ENCODE peak calls at places on chromosomes 1 and 21, in four cellular contexts. One of them, this sample, is unnamed.

GRCh38 chr1:61268546-61269243 is 186.3 kb downstream of the NFIA start:
- DNase-seq in AG08395: no peak
- DNase-seq in tibial artery: no peak
- DNase-seq in CD4-positive, alpha-beta T cell: no peak
- DNase-seq in this sample: no peak

GRCh38 chr1:231642600-231643332 is 16.2 kb downstream of the DISC1 start:
- DNase-seq in AG08395: no peak
- DNase-seq in tibial artery: no peak
- DNase-seq in CD4-positive, alpha-beta T cell: no peak
- DNase-seq in this sample: no peak

GRCh38 chr1:3746389-3746783 is 5.9 kb upstream of the CCDC27 start:
- DNase-seq in AG08395: no peak
- DNase-seq in CD4-positive, alpha-beta T cell: no peak
- DNase-seq in tibial artery: no peak
- DNase-seq in this sample: no peak

GRCh38 chr1:2014726-2015382 is 4.3 kb upstream of the GABRD start:
- DNase-seq in CD4-positive, alpha-beta T cell: no peak
- DNase-seq in tibial artery: no peak
- DNase-seq in AG08395: no peak
- DNase-seq in this sample: no peak

GRCh38 chr1:8018492-8019228 is 7.4 kb downstream of the ERRFI1 start:
- DNase-seq in CD4-positive, alpha-beta T cell: no peak
- DNase-seq in tibial artery: no peak
- DNase-seq in AG08395: no peak
- DNase-seq in this sample: no peak

GRCh38 chr1:93556291-93556690 is 108.4 kb downstream of the FNBP1L start:
- DNase-seq in AG08395: no peak
- DNase-seq in tibial artery: no peak
- DNase-seq in CD4-positive, alpha-beta T cell: no peak
- DNase-seq in this sample: no peak

GRCh38 chr1:36178479-36179219 is 22.7 kb downstream of the MAP7D1 start:
- DNase-seq in AG08395: no peak
- DNase-seq in CD4-positive, alpha-beta T cell: no peak
- DNase-seq in tibial artery: no peak
- DNase-seq in this sample: no peak

GRCh38 chr1:225602590-225603206 is 50.2 kb downstream of the ENAH start:
- DNase-seq in tibial artery: no peak
- DNase-seq in CD4-positive, alpha-beta T cell: no peak
- DNase-seq in AG08395: no peak
- DNase-seq in this sample: no peak

GRCh38 chr1:44714944-44715571 is 15.9 kb downstream of the RNU5D-1 start:
- DNase-seq in CD4-positive, alpha-beta T cell: peak; percentile 53
- DNase-seq in AG08395: peak; percentile 88
- DNase-seq in tibial artery: peak; percentile 75
- DNase-seq in this sample: peak; percentile 77

GRCh38 chr21:23131177-23131576 is 2133.0 kb downstream of the NCAM2 start:
- DNase-seq in AG08395: no peak
- DNase-seq in tibial artery: no peak
- DNase-seq in CD4-positive, alpha-beta T cell: no peak
- DNase-seq in this sample: no peak

GRCh38 chr1:46749921-46750404 is 31.0 kb upstream of the EFCAB14 start:
- DNase-seq in tibial artery: peak; percentile 73
- DNase-seq in CD4-positive, alpha-beta T cell: no peak
- DNase-seq in AG08395: no peak
- DNase-seq in this sample: no peak

GRCh38 chr1:163307479-163308171 is 14.1 kb upstream of the NUF2 start:
- DNase-seq in AG08395: peak; percentile 70
- DNase-seq in tibial artery: no peak
- DNase-seq in CD4-positive, alpha-beta T cell: no peak
- DNase-seq in this sample: no peak

GRCh38 chr21:45865106-45865835 is 116.3 kb upstream of the COL6A1 start:
- DNase-seq in tibial artery: no peak
- DNase-seq in CD4-positive, alpha-beta T cell: no peak
- DNase-seq in AG08395: peak; percentile 71
- DNase-seq in this sample: no peak

GRCh38 chr1:156726549-156727226 is 1.6 kb upstream of the METTL25B start:
- DNase-seq in AG08395: peak; percentile 75
- DNase-seq in CD4-positive, alpha-beta T cell: no peak
- DNase-seq in tibial artery: no peak
- DNase-seq in this sample: peak; percentile 20

GRCh38 chr1:208670778-208671177 is 426.6 kb upstream of the PLXNA2 start:
- DNase-seq in CD4-positive, alpha-beta T cell: no peak
- DNase-seq in AG08395: no peak
- DNase-seq in tibial artery: no peak
- DNase-seq in this sample: no peak

GRCh38 chr1:22712502-22713271 is 2.0 kb downstream of the EPHB2 start:
- DNase-seq in CD4-positive, alpha-beta T cell: no peak
- DNase-seq in tibial artery: no peak
- DNase-seq in AG08395: no peak
- DNase-seq in this sample: no peak

GRCh38 chr21:39132248-39132647 is 51.0 kb downstream of the PSMG1 start:
- DNase-seq in CD4-positive, alpha-beta T cell: no peak
- DNase-seq in AG08395: no peak
- DNase-seq in tibial artery: no peak
- DNase-seq in this sample: no peak

GRCh38 chr1:245856944-245857531 is 650.0 kb downstream of the SMYD3 start:
- DNase-seq in AG08395: peak; percentile 66
- DNase-seq in CD4-positive, alpha-beta T cell: no peak
- DNase-seq in tibial artery: no peak
- DNase-seq in this sample: no peak

GRCh38 chr1:205580923-205581180 is 51.0 kb downstream of the ELK4 start:
- DNase-seq in AG08395: no peak
- DNase-seq in CD4-positive, alpha-beta T cell: no peak
- DNase-seq in tibial artery: no peak
- DNase-seq in this sample: no peak

GRCh38 chr1:237065903-237066302 is 23.9 kb downstream of the RYR2 start:
- DNase-seq in tibial artery: no peak
- DNase-seq in AG08395: no peak
- DNase-seq in CD4-positive, alpha-beta T cell: no peak
- DNase-seq in this sample: no peak

GRCh38 chr1:177103005-177103404 is 61.5 kb downstream of the ASTN1 start:
- DNase-seq in tibial artery: no peak
- DNase-seq in CD4-positive, alpha-beta T cell: no peak
- DNase-seq in AG08395: no peak
- DNase-seq in this sample: no peak

GRCh38 chr1:68600049-68600661 is 103.3 kb upstream of the DEPDC1 start:
- DNase-seq in CD4-positive, alpha-beta T cell: no peak
- DNase-seq in tibial artery: no peak
- DNase-seq in AG08395: no peak
- DNase-seq in this sample: no peak

GRCh38 chr1:35642472-35642955 is 1.2 kb upstream of the PSMB2 start:
- DNase-seq in CD4-positive, alpha-beta T cell: no peak
- DNase-seq in AG08395: no peak
- DNase-seq in tibial artery: no peak
- DNase-seq in this sample: no peak

GRCh38 chr1:109432336-109432735 is 6.1 kb upstream of the PSMA5 start:
- DNase-seq in CD4-positive, alpha-beta T cell: no peak
- DNase-seq in AG08395: peak; percentile 71
- DNase-seq in tibial artery: no peak
- DNase-seq in this sample: no peak

GRCh38 chr1:1244192-1244811 is 2.2 kb downstream of the C1QTNF12 start:
- DNase-seq in tibial artery: no peak
- DNase-seq in AG08395: no peak
- DNase-seq in CD4-positive, alpha-beta T cell: no peak
- DNase-seq in this sample: no peak

GRCh38 chr1:169968174-169968573 is 74.5 kb upstream of the SCYL3 start:
- DNase-seq in tibial artery: no peak
- DNase-seq in AG08395: no peak
- DNase-seq in CD4-positive, alpha-beta T cell: no peak
- DNase-seq in this sample: no peak

GRCh38 chr1:12031039-12031980 is 12.0 kb downstream of the MIIP start:
- DNase-seq in tibial artery: no peak
- DNase-seq in CD4-positive, alpha-beta T cell: no peak
- DNase-seq in AG08395: peak; percentile 70
- DNase-seq in this sample: no peak

GRCh38 chr21:26115899-26116298 is 54.7 kb downstream of the APP start:
- DNase-seq in AG08395: peak; percentile 41
- DNase-seq in CD4-positive, alpha-beta T cell: no peak
- DNase-seq in tibial artery: no peak
- DNase-seq in this sample: no peak

GRCh38 chr1:38117444-38117887 is 70.9 kb upstream of the POU3F1 start:
- DNase-seq in AG08395: no peak
- DNase-seq in tibial artery: no peak
- DNase-seq in CD4-positive, alpha-beta T cell: no peak
- DNase-seq in this sample: no peak

GRCh38 chr1:149915429-149916192 is 2.0 kb downstream of the SV2A start:
- DNase-seq in AG08395: no peak
- DNase-seq in CD4-positive, alpha-beta T cell: no peak
- DNase-seq in tibial artery: no peak
- DNase-seq in this sample: no peak

GRCh38 chr1:180150982-180151381 is 3.7 kb upstream of the QSOX1 start:
- DNase-seq in AG08395: no peak
- DNase-seq in tibial artery: no peak
- DNase-seq in CD4-positive, alpha-beta T cell: no peak
- DNase-seq in this sample: peak; percentile 4

GRCh38 chr1:59126361-59126760 is 170.5 kb upstream of the FGGY start:
- DNase-seq in CD4-positive, alpha-beta T cell: no peak
- DNase-seq in AG08395: no peak
- DNase-seq in tibial artery: no peak
- DNase-seq in this sample: no peak

GRCh38 chr1:25246600-25247023 is 642 bp downstream of the RSRP1 start:
- DNase-seq in CD4-positive, alpha-beta T cell: no peak
- DNase-seq in tibial artery: peak; percentile 74
- DNase-seq in AG08395: no peak
- DNase-seq in this sample: no peak

GRCh38 chr1:31796707-31797106 is 19.1 kb downstream of the SPOCD1 start:
- DNase-seq in CD4-positive, alpha-beta T cell: no peak
- DNase-seq in AG08395: no peak
- DNase-seq in tibial artery: peak; percentile 33
- DNase-seq in this sample: no peak

GRCh38 chr1:194295690-194296089 is 1109.3 kb upstream of the B3GALT2 start:
- DNase-seq in AG08395: no peak
- DNase-seq in tibial artery: no peak
- DNase-seq in CD4-positive, alpha-beta T cell: no peak
- DNase-seq in this sample: peak; percentile 5

GRCh38 chr1:78490861-78491310 is at the start of gene PTGFR:
- DNase-seq in CD4-positive, alpha-beta T cell: no peak
- DNase-seq in tibial artery: peak; percentile 75
- DNase-seq in AG08395: peak; percentile 47
- DNase-seq in this sample: no peak

GRCh38 chr1:180842052-180842451 is 70.6 kb upstream of the KIAA1614 start:
- DNase-seq in CD4-positive, alpha-beta T cell: no peak
- DNase-seq in AG08395: peak; percentile 70
- DNase-seq in tibial artery: no peak
- DNase-seq in this sample: no peak

GRCh38 chr1:15355968-15356621 is 53.6 kb upstream of the EFHD2 start:
- DNase-seq in AG08395: peak; percentile 51
- DNase-seq in CD4-positive, alpha-beta T cell: no peak
- DNase-seq in tibial artery: no peak
- DNase-seq in this sample: no peak

GRCh38 chr21:35664683-35665082 is 395.6 kb downstream of the SETD4 start:
- DNase-seq in AG08395: no peak
- DNase-seq in tibial artery: no peak
- DNase-seq in CD4-positive, alpha-beta T cell: no peak
- DNase-seq in this sample: no peak

This sample was measured in GDM1.